ENCODE peak calls at places on chromosomes 12 and 14, in ten cellular contexts. U is gastrocnemius medialis, J is EL, K is cardiac septum, W is caudate nucleus, X is GM10248, O is non-pigmented ciliary epithelial cell, H is NCI-H510A treated with DMSO at 0.1 percent for 48 hours, Q is lower leg skin, D is kidney glomerular epithelial cell. N is an unnamed sample.

GRCh38 chr12:122413516-122414404 is 8.7 kb downstream of the CLIP1 start:
- DNase-seq in U (no peak), J (no peak), K (no peak), W (no peak), X (no peak), O (no peak), H (no peak), Q (no peak), D (no peak), N (no peak)

GRCh38 chr12:80632835-80633234 is 74.6 kb upstream of the MYF6 start:
- DNase-seq in U (peak), J (peak), K (no peak), W (no peak), X (no peak), O (no peak), H (peak), Q (no peak), D (no peak), N (no peak)

GRCh38 chr12:132460571-132460970 is 29.4 kb upstream of the FBRSL1 start:
- DNase-seq in U (no peak), J (no peak), K (no peak), W (no peak), X (no peak), O (no peak), H (no peak), Q (no peak), D (no peak), N (no peak)

GRCh38 chr14:80940146-80940545 is 1.4 kb downstream of the CEP128 start:
- DNase-seq in U (no peak), J (peak), K (no peak), W (no peak), X (no peak), O (no peak), H (no peak), Q (no peak), D (no peak), N (no peak)

GRCh38 chr12:62660763-62661162 is 194.1 kb downstream of the MON2 start:
- DNase-seq in U (no peak), J (peak), K (no peak), W (no peak), X (no peak), O (peak), H (no peak), Q (no peak), D (no peak), N (no peak)

GRCh38 chr12:121331268-121331667 is 20.9 kb downstream of the ANAPC5 start:
- DNase-seq in U (no peak), J (no peak), K (no peak), W (no peak), X (no peak), O (no peak), H (no peak), Q (no peak), D (no peak), N (no peak)

GRCh38 chr12:64419696-64420095 is 15.5 kb downstream of the XPOT start:
- DNase-seq in U (no peak), J (no peak), K (no peak), W (no peak), X (no peak), O (no peak), H (no peak), Q (no peak), D (no peak), N (no peak)

GRCh38 chr14:94522115-94522724 is 13.0 kb upstream of the SERPINA12 start:
- DNase-seq in U (no peak), J (no peak), K (no peak), W (no peak), X (no peak), O (no peak), H (no peak), Q (no peak), D (no peak), N (no peak)

GRCh38 chr14:32472512-32473472 is 143.7 kb downstream of the AKAP6 start:
- DNase-seq in U (peak), J (peak), K (no peak), W (peak), X (no peak), O (peak), H (peak), Q (no peak), D (peak), N (no peak)

GRCh38 chr14:25231006-25231405 is 181.1 kb upstream of the STXBP6 start:
- DNase-seq in U (no peak), J (no peak), K (no peak), W (no peak), X (no peak), O (no peak), H (no peak), Q (no peak), D (no peak), N (no peak)

GRCh38 chr12:38977132-38977531 is 71.7 kb upstream of the CPNE8 start:
- DNase-seq in U (no peak), J (no peak), K (no peak), W (no peak), X (no peak), O (no peak), H (no peak), Q (no peak), D (no peak), N (no peak)

GRCh38 chr12:65196762-65197567 is 27.6 kb downstream of the LEMD3 start:
- DNase-seq in U (no peak), J (no peak), K (no peak), W (no peak), X (no peak), O (no peak), H (no peak), Q (no peak), D (no peak), N (no peak)

GRCh38 chr12:120015313-120015712 is 26.3 kb downstream of the BICDL1 start:
- DNase-seq in U (no peak), J (no peak), K (no peak), W (no peak), X (no peak), O (no peak), H (no peak), Q (no peak), D (no peak), N (no peak)

GRCh38 chr12:92566448-92567040 is 136.2 kb upstream of the PLEKHG7 start:
- DNase-seq in U (no peak), J (no peak), K (no peak), W (no peak), X (no peak), O (no peak), H (no peak), Q (no peak), D (no peak), N (no peak)

GRCh38 chr14:102840115-102840514 is 62.9 kb downstream of the TRAF3 start:
- DNase-seq in U (no peak), J (no peak), K (no peak), W (no peak), X (no peak), O (no peak), H (no peak), Q (no peak), D (no peak), N (no peak)

GRCh38 chr12:10810068-10810467 is at the start of gene TAS2R9:
- DNase-seq in U (no peak), J (no peak), K (no peak), W (no peak), X (no peak), O (no peak), H (no peak), Q (no peak), D (no peak), N (no peak)

GRCh38 chr14:68518910-68519686 is 273.8 kb downstream of the ZFP36L1 start:
- DNase-seq in U (no peak), J (no peak), K (no peak), W (no peak), X (no peak), O (no peak), H (no peak), Q (no peak), D (no peak), N (no peak)

GRCh38 chr12:45893240-45893639 is 97.1 kb downstream of the SCAF11 start:
- DNase-seq in U (no peak), J (peak), K (no peak), W (peak), X (no peak), O (no peak), H (no peak), Q (no peak), D (no peak), N (no peak)

GRCh38 chr14:103418508-103418818 is 33.2 kb downstream of the MARK3 start:
- DNase-seq in U (no peak), J (peak), K (no peak), W (no peak), X (peak), O (no peak), H (no peak), Q (no peak), D (no peak), N (no peak)

GRCh38 chr12:122085006-122085405 is 6.5 kb downstream of the MLXIP start:
- DNase-seq in U (peak), J (no peak), K (no peak), W (no peak), X (no peak), O (no peak), H (no peak), Q (no peak), D (no peak), N (no peak)

GRCh38 chr12:15168279-15168678 is 52.9 kb downstream of the RERG start:
- DNase-seq in U (no peak), J (no peak), K (no peak), W (no peak), X (no peak), O (no peak), H (no peak), Q (no peak), D (no peak), N (no peak)

GRCh38 chr12:122097641-122098364 is 19.2 kb downstream of the MLXIP start:
- DNase-seq in U (peak), J (no peak), K (no peak), W (no peak), X (no peak), O (no peak), H (peak), Q (no peak), D (no peak), N (no peak)

GRCh38 chr12:84634526-84634925 is 278.1 kb downstream of the SLC6A15 start:
- DNase-seq in U (no peak), J (no peak), K (no peak), W (no peak), X (no peak), O (no peak), H (no peak), Q (no peak), D (no peak), N (no peak)

GRCh38 chr12:118274066-118274465 is 98.6 kb downstream of the TAOK3 start:
- DNase-seq in U (no peak), J (no peak), K (no peak), W (no peak), X (peak), O (no peak), H (no peak), Q (no peak), D (no peak), N (no peak)

GRCh38 chr12:31362115-31362758 is 36.3 kb upstream of the SINHCAF start:
- DNase-seq in U (no peak), J (no peak), K (no peak), W (no peak), X (no peak), O (no peak), H (peak), Q (no peak), D (no peak), N (no peak)

N was measured in type B pancreatic cell.